ENCODE peak calls at places on chromosomes 6 and 20, in six cellular contexts. One of them, this sample, is unnamed.

GRCh38 chr20:23143986-23144695 is 58.0 kb upstream of the CD93 start:
- DNase-seq in mesothelial cell of epicardium: no peak
- DNase-seq in PC-3: peak
- DNase-seq in EL: no peak
- DNase-seq in lower leg skin: no peak
- DNase-seq in AG09319: no peak
- DNase-seq in this sample: no peak

GRCh38 chr6:53302678-53303360 is 45.9 kb downstream of the ELOVL5 start:
- DNase-seq in mesothelial cell of epicardium: no peak
- DNase-seq in PC-3: peak
- DNase-seq in EL: peak
- DNase-seq in lower leg skin: no peak
- DNase-seq in AG09319: no peak
- DNase-seq in this sample: no peak

GRCh38 chr20:36093804-36094145 is 60.8 kb upstream of the EPB41L1 start:
- DNase-seq in mesothelial cell of epicardium: no peak
- DNase-seq in PC-3: peak
- DNase-seq in EL: no peak
- DNase-seq in lower leg skin: no peak
- DNase-seq in AG09319: no peak
- DNase-seq in this sample: no peak

GRCh38 chr6:142763205-142763604 is 181.8 kb downstream of the HIVEP2 start:
- DNase-seq in mesothelial cell of epicardium: no peak
- DNase-seq in PC-3: peak
- DNase-seq in EL: peak
- DNase-seq in lower leg skin: no peak
- DNase-seq in AG09319: no peak
- DNase-seq in this sample: no peak

GRCh38 chr6:12472601-12473038 is 182.5 kb downstream of the EDN1 start:
- DNase-seq in mesothelial cell of epicardium: no peak
- DNase-seq in PC-3: peak
- DNase-seq in EL: peak
- DNase-seq in lower leg skin: peak
- DNase-seq in AG09319: peak
- DNase-seq in this sample: no peak

GRCh38 chr20:43915209-43916072 is 789 bp downstream of the TOX2 start:
- DNase-seq in mesothelial cell of epicardium: no peak
- DNase-seq in PC-3: no peak
- DNase-seq in EL: peak
- DNase-seq in lower leg skin: no peak
- DNase-seq in AG09319: no peak
- DNase-seq in this sample: no peak

GRCh38 chr6:135921176-135921575 is 69.7 kb downstream of the PDE7B start:
- DNase-seq in mesothelial cell of epicardium: no peak
- DNase-seq in PC-3: no peak
- DNase-seq in EL: no peak
- DNase-seq in lower leg skin: no peak
- DNase-seq in AG09319: no peak
- DNase-seq in this sample: no peak

GRCh38 chr6:52694404-52694803 is 23.5 kb downstream of the TMEM14A start:
- DNase-seq in mesothelial cell of epicardium: no peak
- DNase-seq in PC-3: no peak
- DNase-seq in EL: no peak
- DNase-seq in lower leg skin: no peak
- DNase-seq in AG09319: no peak
- DNase-seq in this sample: no peak

GRCh38 chr6:16704706-16705402 is 56.4 kb downstream of the ATXN1 start:
- DNase-seq in mesothelial cell of epicardium: no peak
- DNase-seq in PC-3: peak
- DNase-seq in EL: peak
- DNase-seq in lower leg skin: peak
- DNase-seq in AG09319: no peak
- DNase-seq in this sample: no peak

GRCh38 chr20:59150821-59151251 is 12.8 kb upstream of the ZNF831 start:
- DNase-seq in mesothelial cell of epicardium: no peak
- DNase-seq in PC-3: no peak
- DNase-seq in EL: no peak
- DNase-seq in lower leg skin: peak
- DNase-seq in AG09319: no peak
- DNase-seq in this sample: no peak

GRCh38 chr6:126337323-126337722 is 2.6 kb upstream of the CENPW start:
- DNase-seq in mesothelial cell of epicardium: no peak
- DNase-seq in PC-3: no peak
- DNase-seq in EL: no peak
- DNase-seq in lower leg skin: no peak
- DNase-seq in AG09319: peak
- DNase-seq in this sample: no peak

GRCh38 chr6:6688283-6688682 is 99.8 kb downstream of the LY86 start:
- DNase-seq in mesothelial cell of epicardium: no peak
- DNase-seq in PC-3: no peak
- DNase-seq in EL: no peak
- DNase-seq in lower leg skin: peak
- DNase-seq in AG09319: no peak
- DNase-seq in this sample: no peak

GRCh38 chr6:29850011-29850553 is 22.5 kb downstream of the HLA-G start:
- DNase-seq in mesothelial cell of epicardium: no peak
- DNase-seq in PC-3: no peak
- DNase-seq in EL: no peak
- DNase-seq in lower leg skin: no peak
- DNase-seq in AG09319: no peak
- DNase-seq in this sample: no peak

GRCh38 chr20:41440882-41441281 is 74.3 kb upstream of the EMILIN3 start:
- DNase-seq in mesothelial cell of epicardium: no peak
- DNase-seq in PC-3: no peak
- DNase-seq in EL: no peak
- DNase-seq in lower leg skin: no peak
- DNase-seq in AG09319: no peak
- DNase-seq in this sample: no peak

GRCh38 chr6:76565932-76566331 is 493.5 kb upstream of the IMPG1 start:
- DNase-seq in mesothelial cell of epicardium: no peak
- DNase-seq in PC-3: no peak
- DNase-seq in EL: no peak
- DNase-seq in lower leg skin: no peak
- DNase-seq in AG09319: no peak
- DNase-seq in this sample: no peak

GRCh38 chr20:10402938-10403593 is 31.0 kb downstream of the MKKS start:
- DNase-seq in mesothelial cell of epicardium: no peak
- DNase-seq in PC-3: no peak
- DNase-seq in EL: no peak
- DNase-seq in lower leg skin: no peak
- DNase-seq in AG09319: no peak
- DNase-seq in this sample: no peak

GRCh38 chr6:42393339-42393738 is 58.4 kb downstream of the TRERF1 start:
- DNase-seq in mesothelial cell of epicardium: no peak
- DNase-seq in PC-3: no peak
- DNase-seq in EL: no peak
- DNase-seq in lower leg skin: peak
- DNase-seq in AG09319: no peak
- DNase-seq in this sample: no peak

GRCh38 chr6:135851442-135852271 is at the start of gene PDE7B:
- DNase-seq in mesothelial cell of epicardium: peak
- DNase-seq in PC-3: peak
- DNase-seq in EL: peak
- DNase-seq in lower leg skin: peak
- DNase-seq in AG09319: peak
- DNase-seq in this sample: no peak

This sample was measured in esophagus muscularis mucosa.